ENCODE peak calls at places on chromosomes 11 and 22, in five cellular contexts. L is IMR-90, G is neuronal stem cell, F is mesenchymal stem cell, M is H9. S is an unnamed sample.

GRCh38 chr11:45371251-45371749 is 85.2 kb upstream of the SYT13 start:
- DNase-seq in L (peak; percentile 46), G (peak; percentile 81), F (peak; percentile 67), M (peak; percentile 95), S (peak; percentile 76)

GRCh38 chr11:45982656-45983470 is 60.4 kb downstream of the LARGE2 start:
- DNase-seq in L (peak; percentile 88), G (peak; percentile 42), F (peak; percentile 83), M (peak; percentile 87), S (peak; percentile 42)

GRCh38 chr11:63144121-63144520 is at the start of gene SLC22A24:
- DNase-seq in L (no peak), G (no peak), F (no peak), M (no peak), S (no peak)

GRCh38 chr11:122775675-122776271 is 62.5 kb upstream of the CRTAM start:
- DNase-seq in L (no peak), G (no peak), F (no peak), M (no peak), S (no peak)

GRCh38 chr22:20135846-20136602 is 4.4 kb downstream of the ZDHHC8 start:
- DNase-seq in L (no peak), G (no peak), F (no peak), M (no peak), S (no peak)

GRCh38 chr11:102453921-102454320 is 1.4 kb upstream of the TMEM123 start:
- DNase-seq in L (no peak), G (no peak), F (no peak), M (no peak), S (no peak)

GRCh38 chr22:42880815-42881214 is 23.7 kb upstream of the ARFGAP3 start:
- DNase-seq in L (no peak), G (no peak), F (no peak), M (peak; percentile 46), S (no peak)

GRCh38 chr11:73980001-73980960 is 2.4 kb downstream of the UCP2 start:
- DNase-seq in L (peak; percentile 20), G (no peak), F (peak; percentile 41), M (peak; percentile 56), S (no peak)

GRCh38 chr11:108685419-108686161 is 20.7 kb downstream of the DDX10 start:
- DNase-seq in L (peak; percentile 29), G (no peak), F (no peak), M (no peak), S (no peak)

GRCh38 chr11:44634401-44635281 is 69.2 kb downstream of the CD82 start:
- DNase-seq in L (peak; percentile 79), G (peak; percentile 20), F (peak; percentile 51), M (peak; percentile 85), S (no peak)

GRCh38 chr11:65917077-65917433 is 1.8 kb downstream of the C11orf68 start:
- DNase-seq in L (no peak), G (no peak), F (no peak), M (no peak), S (no peak)

GRCh38 chr11:65919151-65920034 is at the start of gene DRAP1:
- DNase-seq in L (peak; percentile 97), G (peak; percentile 98), F (peak; percentile 98), M (peak; percentile 99), S (peak; percentile 99)

GRCh38 chr11:65920035-65920802 is 993 bp downstream of the DRAP1 start:
- DNase-seq in L (no peak), G (no peak), F (no peak), M (no peak), S (no peak)

GRCh38 chr11:65917434-65918210 is 1.2 kb downstream of the C11orf68 start:
- DNase-seq in L (no peak), G (no peak), F (no peak), M (no peak), S (no peak)

GRCh38 chr11:65918211-65919150 is at the start of gene C11orf68:
- DNase-seq in L (no peak), G (no peak), F (no peak), M (no peak), S (peak; percentile 52)
- H3K23ac ChIP-seq in L (peak within 1 kb of the TSS; percentile 97), G (peak within 1 kb of the TSS; percentile 97), F (no peak within 1 kb of the TSS), M (no peak within 1 kb of the TSS), S (no peak within 1 kb of the TSS)

DNA sequence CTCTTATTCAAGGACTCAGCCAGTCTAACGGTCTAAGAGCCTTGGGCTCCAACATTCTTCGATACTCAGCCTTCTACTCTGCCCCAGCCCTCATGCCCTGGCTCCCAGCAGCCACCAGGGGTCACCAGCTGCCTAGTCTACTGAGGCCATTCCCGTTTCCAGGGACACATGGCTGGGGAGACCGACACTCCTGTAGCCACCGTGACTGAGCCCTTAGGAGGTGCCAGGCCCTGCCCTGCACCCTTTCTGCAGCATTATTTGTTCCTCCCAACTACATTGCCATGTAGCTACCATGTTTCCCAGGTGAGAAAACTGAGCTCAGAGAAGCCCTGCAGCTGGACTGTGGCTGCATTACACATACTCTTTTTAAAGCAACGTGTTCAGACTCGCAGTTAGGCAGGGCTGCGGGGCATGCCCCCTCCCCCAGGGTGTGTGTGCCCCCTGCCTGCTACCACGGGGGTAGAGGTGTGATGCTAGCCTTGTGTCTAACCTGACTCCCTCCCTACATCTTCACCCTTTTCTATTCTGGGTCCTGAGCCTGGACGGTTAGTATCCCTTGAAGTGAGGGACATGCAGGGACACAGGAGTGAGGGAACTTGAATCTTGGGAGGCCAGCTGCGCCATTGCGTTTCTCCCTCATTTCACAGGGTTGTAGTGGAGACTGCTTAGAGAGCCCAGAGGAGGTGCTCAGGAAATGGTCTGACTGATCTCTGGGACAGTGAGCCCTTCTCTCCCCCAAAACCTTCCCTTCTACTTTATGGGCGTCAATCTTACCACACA is 17.5 kb downstream of the ATG16L2 start:
- DNase-seq in L (peak; percentile 71), G (peak; percentile 73), F (peak; percentile 82), M (peak; percentile 88), S (peak; percentile 88)
- H2AFZ ChIP-seq in L (peak overlapping the region; percentile 54), G (no peak overlapping the region), F (no peak overlapping the region), M (no peak overlapping the region), S (no peak overlapping the region)

GRCh38 chr11:125566235-125566634 is 3.0 kb upstream of the EI24 start:
- DNase-seq in L (no peak), G (no peak), F (no peak), M (no peak), S (no peak)

GRCh38 chr11:125569913-125570621 is 790 bp downstream of the EI24 start:
- DNase-seq in L (peak; percentile 18), G (no peak), F (peak; percentile 25), M (no peak), S (no peak)

GRCh38 chr11:125572916-125573315 is 3.6 kb downstream of the EI24 start:
- DNase-seq in L (no peak), G (no peak), F (no peak), M (no peak), S (no peak)

GRCh38 chr11:125570952-125571351 is 1.7 kb downstream of the EI24 start:
- DNase-seq in L (no peak), G (no peak), F (no peak), M (no peak), S (no peak)

DNA sequence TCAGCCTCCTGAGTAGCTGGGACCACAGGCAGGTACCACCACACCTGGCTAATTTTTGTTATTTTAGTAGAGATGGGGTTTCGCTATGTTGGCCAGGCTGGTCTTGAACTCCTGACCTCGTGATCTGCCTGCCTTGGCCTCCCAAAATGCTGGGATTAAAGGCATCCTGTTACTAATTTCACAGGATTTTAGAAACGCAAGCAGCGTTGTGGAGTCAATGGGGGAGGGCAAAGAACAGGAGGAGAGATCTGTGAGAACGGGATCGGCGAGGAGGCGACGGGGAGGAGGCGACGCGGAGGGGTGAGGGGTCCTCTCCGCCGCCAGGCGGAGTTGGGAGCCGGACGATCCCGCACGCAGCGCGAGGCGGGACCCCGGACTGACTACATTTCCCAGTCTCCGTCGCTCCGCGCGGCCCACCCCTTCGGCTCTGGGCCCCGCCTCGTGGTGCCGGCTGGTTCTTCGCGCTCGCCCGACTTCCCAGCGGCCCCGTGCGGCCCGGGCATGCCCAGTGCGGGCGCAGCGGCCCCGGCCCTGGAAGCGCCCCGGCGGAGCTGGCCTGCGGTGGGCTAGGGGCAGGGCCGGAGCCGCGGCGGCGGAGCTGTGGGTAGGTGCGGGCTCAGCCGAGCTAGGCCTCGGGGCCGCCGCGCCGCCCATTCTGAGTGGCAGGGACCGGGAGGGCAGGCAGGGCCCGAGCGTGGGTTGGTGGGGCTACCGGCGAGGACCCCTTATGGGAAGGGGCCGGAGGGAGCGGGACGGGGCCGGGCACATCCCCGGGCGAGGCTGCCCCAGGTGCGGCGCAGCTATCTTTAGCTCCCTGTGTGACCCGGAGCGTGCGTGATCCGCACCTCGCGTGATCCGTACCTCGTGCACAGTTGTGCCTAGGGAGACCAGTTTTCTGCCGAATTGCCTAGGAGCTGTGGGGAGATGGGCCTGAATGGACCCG is at the start of gene EI24:
- DNase-seq in L (peak; percentile 90), G (peak; percentile 91), F (peak; percentile 93), M (peak; percentile 95), S (peak; percentile 91)
- H3K23ac ChIP-seq in L (peak within 1 kb of the TSS; percentile 93), G (peak within 1 kb of the TSS; percentile 34), F (peak within 1 kb of the TSS; percentile 79), M (no peak within 1 kb of the TSS), S (no peak within 1 kb of the TSS)

GRCh38 chr22:28116261-28116673 is 197.2 kb upstream of the PITPNB start:
- DNase-seq in L (peak; percentile 90), G (no peak), F (peak; percentile 66), M (no peak), S (peak; percentile 55)

GRCh38 chr22:28112548-28113043 is 193.5 kb upstream of the PITPNB start:
- DNase-seq in L (peak; percentile 43), G (peak; percentile 58), F (peak; percentile 62), M (peak; percentile 40), S (no peak)

GRCh38 chr22:28112130-28112529 is 193.1 kb upstream of the PITPNB start:
- DNase-seq in L (no peak), G (no peak), F (no peak), M (no peak), S (no peak)

GRCh38 chr22:28118957-28119631 is 200.0 kb upstream of the PITPNB start:
- DNase-seq in L (no peak), G (no peak), F (no peak), M (no peak), S (no peak)

GRCh38 chr22:28115426-28115825 is 196.4 kb upstream of the PITPNB start:
- DNase-seq in L (no peak), G (no peak), F (no peak), M (no peak), S (no peak)
- H2AFZ ChIP-seq in L (no peak overlapping the region), G (no peak overlapping the region), F (no peak overlapping the region), M (no peak overlapping the region), S (no peak overlapping the region)

DNA sequence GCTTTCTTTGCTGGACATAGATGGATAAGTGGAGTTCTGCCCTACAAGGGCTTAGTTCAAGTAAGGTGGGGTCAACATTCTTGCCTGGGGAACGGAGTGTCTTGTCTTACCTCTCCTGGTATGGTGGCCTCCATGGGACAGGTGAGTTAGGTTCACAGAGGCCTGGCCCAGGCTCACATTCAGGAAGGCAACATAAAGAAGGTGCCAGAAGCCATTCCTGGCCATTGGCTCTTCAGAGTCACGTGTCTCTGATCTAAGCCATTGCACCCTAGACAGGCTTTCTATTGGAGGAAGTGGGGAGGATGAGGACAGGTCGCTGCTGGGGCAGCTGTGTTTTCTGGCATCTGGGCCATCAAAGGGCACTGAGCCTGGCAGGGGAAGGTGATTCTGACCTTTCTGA is 14.8 kb downstream of the LMO2 start:
- DNase-seq in L (no peak), G (no peak), F (no peak), M (no peak), S (no peak)
- H3K23ac ChIP-seq in L (no peak overlapping the region), G (no peak overlapping the region), F (no peak overlapping the region), M (no peak overlapping the region), S (no peak overlapping the region)

S was measured in trophoblast cell.